ENCODE peak calls at places on chromosomes 13 and 19, in seven cellular contexts. U is astrocyte of the hippocampus; Z is HS-5; N is activated CD8-positive, alpha-beta memory T cell treated with anti-CD3 and anti-CD28 coated beads for 48 hours; K is GM13977; W is cardiac fibroblast; B is HuH-7.5. A is an unnamed sample.

GRCh38 chr19:16928916-16929315 is 40.1 kb downstream of the F2RL3 start:
- DNase-seq in N (no peak), W (no peak), K (no peak), Z (no peak), B (no peak), U (no peak), A (no peak)

GRCh38 chr13:46295531-46296464 is 84.1 kb downstream of the LRRC63 start:
- DNase-seq in U (peak), K (peak), Z (peak), W (peak), B (no peak), N (no peak), A (peak)

GRCh38 chr19:49805822-49806612 is 7.1 kb downstream of the FUZ start:
- DNase-seq in W (no peak), U (no peak), N (no peak), Z (no peak), K (no peak), B (no peak), A (no peak)

GRCh38 chr13:30895773-30896172 is 10.3 kb upstream of the MEDAG start:
- DNase-seq in K (no peak), Z (no peak), U (peak), W (peak), B (no peak), N (no peak), A (peak)

GRCh38 chr13:27053235-27053884 is 118.3 kb downstream of the USP12 start:
- DNase-seq in U (no peak), N (no peak), W (no peak), B (no peak), Z (no peak), K (no peak), A (peak)

GRCh38 chr19:20044663-20045062 is 5.4 kb upstream of the ZNF682 start:
- DNase-seq in W (no peak), N (no peak), U (no peak), Z (no peak), K (no peak), B (no peak), A (peak)

GRCh38 chr13:110388141-110388943 is 81.3 kb downstream of the COL4A2 start:
- DNase-seq in K (no peak), N (no peak), Z (no peak), W (peak), U (peak), B (no peak), A (peak)

GRCh38 chr13:41411060-41411459 is 46.3 kb upstream of the RGCC start:
- DNase-seq in N (no peak), Z (no peak), K (no peak), U (no peak), B (no peak), W (no peak), A (no peak)

GRCh38 chr19:43675269-43675879 is 5.4 kb upstream of the PLAUR start:
- DNase-seq in K (peak), B (no peak), U (peak), Z (no peak), N (no peak), W (peak), A (no peak)

GRCh38 chr19:29404951-29405727 is 120.7 kb upstream of the VSTM2B start:
- DNase-seq in W (no peak), B (no peak), N (no peak), K (no peak), Z (no peak), U (peak), A (no peak)

GRCh38 chr13:113499936-113500335 is 9.4 kb upstream of the DCUN1D2 start:
- DNase-seq in U (no peak), B (no peak), N (no peak), K (no peak), W (peak), Z (no peak), A (peak)

GRCh38 chr19:49664171-49665070 is 1.2 kb downstream of the IRF3 start:
- DNase-seq in U (peak), Z (no peak), W (peak), K (peak), N (peak), B (peak), A (peak)